ENCODE peak calls at places on chromosomes 4 and X, in ten cellular contexts. U, Y, V, E, Z, A, P, S, H and W are unnamed samples.

GRCh38 chr4:9898596-9899345 is 117.3 kb downstream of the DRD5 start:
- DNase-seq in Y (peak), U (no peak), E (peak), P (no peak), A (peak), Z (peak), S (no peak), H (no peak), V (no peak), W (peak)

GRCh38 chr4:184794470-184794869 is 31.3 kb downstream of the ACSL1 start:
- DNase-seq in Z (no peak), H (no peak), V (no peak), E (no peak), A (no peak), S (no peak), U (no peak), Y (no peak), P (no peak), W (no peak)

GRCh38 chr4:37867102-37867501 is 23.8 kb upstream of the TBC1D1 start:
- DNase-seq in E (no peak), S (no peak), Y (no peak), A (no peak), H (no peak), U (no peak), V (no peak), P (no peak), Z (no peak), W (no peak)

GRCh38 chr4:38266616-38267015 is 306.4 kb downstream of the PTTG2 start:
- DNase-seq in P (peak), S (peak), E (no peak), H (no peak), A (no peak), Z (no peak), Y (peak), U (no peak), V (no peak), W (no peak)

GRCh38 chrX:152908486-152908885 is 10.6 kb downstream of the ZNF185 start:
- DNase-seq in Z (no peak), H (no peak), Y (no peak), V (no peak), U (no peak), S (no peak), E (no peak), A (no peak), P (no peak), W (no peak)

GRCh38 chrX:45428816-45429215 is 228.1 kb upstream of the DIPK2B start:
- DNase-seq in Z (no peak), Y (no peak), E (no peak), V (no peak), H (no peak), A (no peak), U (no peak), S (no peak), P (no peak), W (no peak)

GRCh38 chr4:55215087-55215486 is 89.7 kb upstream of the KDR start:
- DNase-seq in A (no peak), E (no peak), H (no peak), Z (no peak), V (no peak), P (no peak), U (no peak), S (no peak), Y (no peak), W (no peak)

GRCh38 chrX:8565729-8566128 is 101.1 kb downstream of the VCX3B start:
- DNase-seq in H (no peak), P (no peak), E (peak), A (no peak), Z (no peak), V (no peak), S (no peak), Y (no peak), U (no peak), W (no peak)

GRCh38 chrX:19388741-19389140 is 45.0 kb downstream of the PDHA1 start:
- DNase-seq in Z (no peak), E (no peak), H (no peak), V (no peak), P (no peak), A (no peak), S (no peak), U (no peak), Y (no peak), W (no peak)

GRCh38 chr4:141016117-141016798 is 117.0 kb downstream of the RNF150 start:
- DNase-seq in U (peak), A (no peak), E (no peak), Y (no peak), P (no peak), H (no peak), V (no peak), Z (no peak), S (no peak), W (no peak)

GRCh38 chr4:151719935-151720334 is 40.9 kb downstream of the GATB start:
- DNase-seq in V (no peak), Y (no peak), H (no peak), S (no peak), Z (no peak), E (no peak), A (no peak), P (no peak), U (no peak), W (no peak)

GRCh38 chr4:74838746-74839370 is 44.5 kb upstream of the BTC start:
- DNase-seq in V (no peak), Z (no peak), Y (peak), A (no peak), P (no peak), H (no peak), S (no peak), U (no peak), E (no peak), W (no peak)

GRCh38 chr4:177001271-177002175 is 208.8 kb upstream of the VEGFC start:
- DNase-seq in U (no peak), H (no peak), Y (peak), V (no peak), Z (no peak), E (no peak), P (no peak), A (no peak), S (no peak), W (no peak)

GRCh38 chr4:124970011-124970410 is 257.5 kb upstream of the ANKRD50 start:
- DNase-seq in A (no peak), U (no peak), E (no peak), Z (no peak), V (no peak), H (no peak), S (no peak), P (no peak), Y (peak), W (no peak)

GRCh38 chr4:25253072-25253447 is 19.2 kb downstream of the PI4K2B start:
- DNase-seq in P (no peak), V (no peak), H (no peak), E (no peak), Z (no peak), S (no peak), Y (peak), A (no peak), U (no peak), W (no peak)